ENCODE peak calls at places on chromosomes 11 and 22, in eight cellular contexts. One of them, this sample, is unnamed.

GRCh38 chr11:1178201-1178885 is 20.6 kb downstream of the MUC5AC start:
- DNase-seq in WTC11: no peak
- DNase-seq in heart right ventricle: peak; percentile 11
- DNase-seq in RWPE2: no peak
- DNase-seq in HFFc6: no peak
- DNase-seq in MM.1S: no peak
- DNase-seq in lower leg skin: no peak
- DNase-seq in OCI-LY7: no peak
- DNase-seq in this sample: no peak

GRCh38 chr22:32803020-32803758 is 1.7 kb downstream of the TIMP3 start:
- DNase-seq in WTC11: no peak
- DNase-seq in heart right ventricle: no peak
- DNase-seq in RWPE2: no peak
- DNase-seq in HFFc6: peak; percentile 79
- DNase-seq in MM.1S: no peak
- DNase-seq in lower leg skin: no peak
- DNase-seq in OCI-LY7: no peak
- DNase-seq in this sample: peak; percentile 47

GRCh38 chr22:39471421-39472141 is 14.8 kb downstream of the MGAT3 start:
- DNase-seq in WTC11: no peak
- DNase-seq in heart right ventricle: peak; percentile 59
- DNase-seq in RWPE2: no peak
- DNase-seq in HFFc6: peak; percentile 23
- DNase-seq in MM.1S: peak; percentile 70
- DNase-seq in lower leg skin: no peak
- DNase-seq in OCI-LY7: no peak
- DNase-seq in this sample: no peak

GRCh38 chr11:36065436-36065835 is 121.6 kb downstream of the LDLRAD3 start:
- DNase-seq in WTC11: no peak
- DNase-seq in heart right ventricle: no peak
- DNase-seq in RWPE2: no peak
- DNase-seq in HFFc6: peak; percentile 11
- DNase-seq in MM.1S: no peak
- DNase-seq in lower leg skin: no peak
- DNase-seq in OCI-LY7: no peak
- DNase-seq in this sample: no peak

GRCh38 chr11:36213050-36213840 is 76.0 kb downstream of the COMMD9 start:
- DNase-seq in WTC11: no peak
- DNase-seq in heart right ventricle: no peak
- DNase-seq in RWPE2: no peak
- DNase-seq in HFFc6: no peak
- DNase-seq in MM.1S: no peak
- DNase-seq in lower leg skin: no peak
- DNase-seq in OCI-LY7: no peak
- DNase-seq in this sample: no peak

GRCh38 chr11:87392665-87393064 is 354.9 kb downstream of the TMEM135 start:
- DNase-seq in WTC11: no peak
- DNase-seq in heart right ventricle: no peak
- DNase-seq in RWPE2: no peak
- DNase-seq in HFFc6: no peak
- DNase-seq in MM.1S: no peak
- DNase-seq in lower leg skin: no peak
- DNase-seq in OCI-LY7: no peak
- DNase-seq in this sample: no peak

GRCh38 chr11:1041471-1041870 is 5.0 kb upstream of the MUC6 start:
- DNase-seq in WTC11: no peak
- DNase-seq in heart right ventricle: peak; percentile 8
- DNase-seq in RWPE2: no peak
- DNase-seq in HFFc6: no peak
- DNase-seq in MM.1S: no peak
- DNase-seq in lower leg skin: no peak
- DNase-seq in OCI-LY7: no peak
- DNase-seq in this sample: no peak

GRCh38 chr22:43129426-43130425 is 13.5 kb downstream of the MCAT start:
- DNase-seq in WTC11: no peak
- DNase-seq in heart right ventricle: no peak
- DNase-seq in RWPE2: no peak
- DNase-seq in HFFc6: no peak
- DNase-seq in MM.1S: no peak
- DNase-seq in lower leg skin: no peak
- DNase-seq in OCI-LY7: no peak
- DNase-seq in this sample: no peak

GRCh38 chr22:50730941-50731661 is 6.9 kb upstream of the ACR start:
- DNase-seq in WTC11: peak; percentile 25
- DNase-seq in heart right ventricle: peak; percentile 43
- DNase-seq in RWPE2: peak; percentile 49
- DNase-seq in HFFc6: no peak
- DNase-seq in MM.1S: no peak
- DNase-seq in lower leg skin: no peak
- DNase-seq in OCI-LY7: no peak
- DNase-seq in this sample: no peak

GRCh38 chr11:113873241-113873626 is 2.1 kb downstream of the USP28 start:
- DNase-seq in WTC11: no peak
- DNase-seq in heart right ventricle: no peak
- DNase-seq in RWPE2: no peak
- DNase-seq in HFFc6: no peak
- DNase-seq in MM.1S: no peak
- DNase-seq in lower leg skin: no peak
- DNase-seq in OCI-LY7: no peak
- DNase-seq in this sample: no peak

GRCh38 chr11:94851864-94852581 is 83.9 kb downstream of the AMOTL1 start:
- DNase-seq in WTC11: no peak
- DNase-seq in heart right ventricle: no peak
- DNase-seq in RWPE2: peak; percentile 86
- DNase-seq in HFFc6: no peak
- DNase-seq in MM.1S: no peak
- DNase-seq in lower leg skin: peak; percentile 70
- DNase-seq in OCI-LY7: no peak
- DNase-seq in this sample: no peak

GRCh38 chr22:21765909-21766529 is 30.4 kb upstream of the YPEL1 start:
- DNase-seq in WTC11: no peak
- DNase-seq in heart right ventricle: no peak
- DNase-seq in RWPE2: no peak
- DNase-seq in HFFc6: no peak
- DNase-seq in MM.1S: no peak
- DNase-seq in lower leg skin: no peak
- DNase-seq in OCI-LY7: no peak
- DNase-seq in this sample: no peak

GRCh38 chr22:45531944-45532631 is 29.4 kb downstream of the FBLN1 start:
- DNase-seq in WTC11: no peak
- DNase-seq in heart right ventricle: no peak
- DNase-seq in RWPE2: no peak
- DNase-seq in HFFc6: no peak
- DNase-seq in MM.1S: no peak
- DNase-seq in lower leg skin: no peak
- DNase-seq in OCI-LY7: no peak
- DNase-seq in this sample: peak; percentile 26

GRCh38 chr22:45009881-45010531 is at the start of gene PHF21B:
- DNase-seq in WTC11: peak; percentile 86
- DNase-seq in heart right ventricle: peak; percentile 57
- DNase-seq in RWPE2: no peak
- DNase-seq in HFFc6: no peak
- DNase-seq in MM.1S: no peak
- DNase-seq in lower leg skin: no peak
- DNase-seq in OCI-LY7: peak; percentile 84
- DNase-seq in this sample: peak; percentile 92

DNA sequence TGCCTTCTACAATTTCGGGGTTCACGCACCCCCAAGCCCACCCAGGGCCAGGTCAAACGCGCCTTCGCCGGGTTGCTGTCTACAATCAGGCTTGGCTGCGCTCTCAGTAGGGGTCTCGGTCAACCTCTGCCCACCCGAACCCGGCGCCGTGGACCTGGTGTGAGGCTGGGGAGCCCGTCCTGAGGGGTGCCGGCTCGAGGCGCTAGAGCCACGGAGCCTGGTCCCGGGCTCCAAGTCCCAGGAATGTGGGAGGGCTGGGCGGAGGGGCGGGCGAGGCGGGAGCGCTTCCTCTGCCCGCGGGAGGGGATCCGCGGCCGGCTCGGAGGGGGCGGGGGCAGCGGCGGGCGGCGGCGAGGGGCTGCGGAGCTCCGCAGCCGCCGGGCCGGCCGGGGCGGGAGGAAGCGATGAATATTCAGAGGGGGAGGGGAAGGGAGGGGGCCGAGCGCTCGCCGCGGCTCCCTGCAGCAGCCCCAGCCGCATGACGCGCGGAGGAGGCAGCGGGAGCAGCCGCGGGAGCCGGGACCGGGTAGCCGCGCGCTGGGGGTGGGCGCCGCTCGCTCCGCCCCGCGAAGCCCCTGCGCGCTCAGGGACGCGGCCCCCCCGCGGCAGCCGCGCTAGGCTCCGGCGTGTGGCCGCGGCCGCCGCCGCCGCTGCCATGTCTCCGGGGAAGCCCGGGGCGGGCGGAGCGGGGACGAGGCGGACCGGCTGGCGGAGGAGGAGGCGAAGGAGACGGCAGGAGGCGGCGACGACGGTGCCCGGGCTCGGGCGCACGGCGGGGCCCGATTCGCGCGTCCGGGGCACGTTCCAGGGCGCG is at the start of gene PTPRJ:
- DNase-seq in WTC11: peak; percentile 77
- DNase-seq in heart right ventricle: peak; percentile 59
- DNase-seq in RWPE2: no peak
- DNase-seq in HFFc6: no peak
- DNase-seq in MM.1S: peak; percentile 45
- DNase-seq in lower leg skin: no peak
- DNase-seq in OCI-LY7: peak; percentile 65
- DNase-seq in this sample: peak; percentile 86
- TF ChIP-seq CTCF in WTC11: no peak
- TF ChIP-seq CTCF in heart right ventricle: no peak
- TF ChIP-seq CTCF in RWPE2: no peak
- TF ChIP-seq CTCF in HFFc6: no peak
- TF ChIP-seq CTCF in MM.1S: no peak
- TF ChIP-seq CTCF in lower leg skin: no peak
- TF ChIP-seq CTCF in OCI-LY7: no peak
- TF ChIP-seq CTCF in this sample: no peak

GRCh38 chr11:58864335-58864734 is 19.8 kb upstream of the GLYATL2 start:
- DNase-seq in WTC11: no peak
- DNase-seq in heart right ventricle: no peak
- DNase-seq in RWPE2: no peak
- DNase-seq in HFFc6: no peak
- DNase-seq in MM.1S: no peak
- DNase-seq in lower leg skin: no peak
- DNase-seq in OCI-LY7: no peak
- DNase-seq in this sample: no peak

GRCh38 chr11:58863697-58864096 is 19.2 kb upstream of the GLYATL2 start:
- DNase-seq in WTC11: no peak
- DNase-seq in heart right ventricle: no peak
- DNase-seq in RWPE2: no peak
- DNase-seq in HFFc6: no peak
- DNase-seq in MM.1S: no peak
- DNase-seq in lower leg skin: no peak
- DNase-seq in OCI-LY7: no peak
- DNase-seq in this sample: no peak

GRCh38 chr11:58866788-58867187 is 22.3 kb upstream of the GLYATL2 start:
- DNase-seq in WTC11: no peak
- DNase-seq in heart right ventricle: no peak
- DNase-seq in RWPE2: no peak
- DNase-seq in HFFc6: peak; percentile 15
- DNase-seq in MM.1S: no peak
- DNase-seq in lower leg skin: no peak
- DNase-seq in OCI-LY7: no peak
- DNase-seq in this sample: no peak

GRCh38 chr11:58867556-58867955 is 23.1 kb upstream of the GLYATL2 start:
- DNase-seq in WTC11: no peak
- DNase-seq in heart right ventricle: no peak
- DNase-seq in RWPE2: no peak
- DNase-seq in HFFc6: no peak
- DNase-seq in MM.1S: no peak
- DNase-seq in lower leg skin: no peak
- DNase-seq in OCI-LY7: no peak
- DNase-seq in this sample: no peak
- TF ChIP-seq CTCF in WTC11: no peak
- TF ChIP-seq CTCF in heart right ventricle: no peak
- TF ChIP-seq CTCF in RWPE2: no peak
- TF ChIP-seq CTCF in HFFc6: no peak
- TF ChIP-seq CTCF in MM.1S: no peak
- TF ChIP-seq CTCF in lower leg skin: no peak
- TF ChIP-seq CTCF in OCI-LY7: no peak
- TF ChIP-seq CTCF in this sample: no peak

DNA sequence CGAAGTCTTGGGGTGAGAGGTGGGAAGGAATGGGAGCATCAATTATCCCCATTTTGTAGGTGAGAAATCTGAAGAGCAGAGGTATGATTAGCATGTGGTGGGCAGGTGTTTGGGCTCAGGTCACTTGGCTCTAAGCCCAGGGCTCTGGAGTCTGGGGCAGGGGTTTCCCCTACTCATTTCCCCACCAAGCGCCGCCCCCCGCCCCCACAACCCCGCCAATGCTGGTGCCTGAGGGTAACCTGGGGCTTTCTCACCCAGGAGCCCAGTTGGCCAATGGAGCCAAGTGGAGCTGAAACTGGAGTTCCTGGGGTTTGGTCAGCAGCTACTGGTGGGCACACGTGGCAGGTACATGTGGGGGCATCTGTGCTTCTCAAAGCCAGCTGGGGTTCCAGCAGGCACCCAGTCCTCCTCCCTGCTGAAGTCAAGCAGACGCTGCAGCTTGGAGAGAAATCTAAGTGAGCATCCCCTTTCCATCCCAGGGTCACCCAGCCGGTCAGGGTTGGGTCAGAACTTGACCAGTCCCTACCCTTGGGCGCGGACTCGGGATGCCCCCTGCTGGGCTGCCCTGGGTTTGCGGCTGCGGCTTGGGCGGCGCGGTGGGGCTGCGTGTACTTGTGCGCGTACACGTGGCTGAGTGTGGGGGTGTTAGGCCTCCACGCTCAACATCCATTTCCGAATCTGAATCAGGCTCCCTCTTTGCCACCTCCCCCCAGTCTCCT is 1.6 kb upstream of the CHRM1 start:
- DNase-seq in WTC11: peak; percentile 75
- DNase-seq in heart right ventricle: no peak
- DNase-seq in RWPE2: no peak
- DNase-seq in HFFc6: no peak
- DNase-seq in MM.1S: no peak
- DNase-seq in lower leg skin: no peak
- DNase-seq in OCI-LY7: peak; percentile 15
- DNase-seq in this sample: no peak
- TF ChIP-seq CTCF in WTC11: peak; percentile 54
- TF ChIP-seq CTCF in heart right ventricle: peak; percentile 14
- TF ChIP-seq CTCF in RWPE2: no peak
- TF ChIP-seq CTCF in HFFc6: peak; percentile 64
- TF ChIP-seq CTCF in MM.1S: peak; percentile 48
- TF ChIP-seq CTCF in lower leg skin: no peak
- TF ChIP-seq CTCF in OCI-LY7: peak; percentile 65
- TF ChIP-seq CTCF in this sample: peak; percentile 29

DNA sequence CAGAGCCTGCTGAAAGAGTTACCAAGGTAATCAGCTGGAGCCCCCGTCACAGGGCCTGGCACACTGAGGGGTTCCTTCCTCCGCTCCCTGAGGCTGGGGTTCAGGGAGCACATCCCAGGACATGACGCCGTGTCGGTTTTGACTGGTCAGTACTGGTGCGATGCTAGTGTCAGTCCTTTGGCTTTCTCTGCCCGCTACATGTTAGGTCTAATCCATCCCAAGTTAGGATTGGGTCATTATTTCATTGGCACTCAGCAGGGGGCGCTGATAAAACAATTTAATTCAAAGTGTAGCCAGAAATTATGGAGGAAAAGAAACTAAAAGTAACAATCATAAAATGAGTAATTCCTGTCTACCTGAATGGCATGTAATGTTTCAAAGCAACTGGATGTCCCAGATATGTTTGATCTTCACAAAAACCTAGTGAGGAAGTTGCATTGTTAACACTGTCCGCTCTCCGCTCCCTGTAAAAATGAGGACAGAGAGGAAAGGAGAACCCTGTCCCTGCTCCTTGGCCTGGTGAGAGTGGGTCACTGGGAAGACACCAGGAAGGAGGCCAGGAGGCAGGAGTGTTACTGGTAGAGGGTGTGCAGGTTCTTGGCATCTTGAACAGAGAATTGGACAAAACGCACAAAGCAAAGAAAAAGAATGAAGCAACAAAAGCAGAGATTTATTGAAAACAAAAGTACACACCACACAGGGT is 27.1 kb downstream of the TSKU start:
- DNase-seq in WTC11: no peak
- DNase-seq in heart right ventricle: no peak
- DNase-seq in RWPE2: no peak
- DNase-seq in HFFc6: peak; percentile 34
- DNase-seq in MM.1S: peak; percentile 55
- DNase-seq in lower leg skin: no peak
- DNase-seq in OCI-LY7: peak; percentile 41
- DNase-seq in this sample: no peak
- TF ChIP-seq CTCF in WTC11: no peak
- TF ChIP-seq CTCF in heart right ventricle: peak; percentile 68
- TF ChIP-seq CTCF in RWPE2: peak; percentile 72
- TF ChIP-seq CTCF in HFFc6: peak; percentile 83
- TF ChIP-seq CTCF in MM.1S: peak; percentile 71
- TF ChIP-seq CTCF in lower leg skin: peak; percentile 34
- TF ChIP-seq CTCF in OCI-LY7: peak; percentile 87
- TF ChIP-seq CTCF in this sample: peak; percentile 39